ENCODE peak calls at places on chromosome 6, in five cellular contexts. F is HEK293T, R is HepG2, C is K562, N is SK-N-SH. Y is an unnamed sample.

GRCh38 chr6:27890351-27891299 is 21.6 kb downstream of the OR2B2 start:
- DNase-seq in F (peak; percentile 18), R (no peak), C (peak; percentile 73), N (peak; percentile 75), Y (peak; percentile 100)

GRCh38 chr6:108781419-108782110 is 66.7 kb upstream of the ARMC2 start:
- DNase-seq in F (no peak), R (no peak), C (no peak), N (no peak), Y (no peak)

GRCh38 chr6:34276881-34277762 is 28.3 kb upstream of the SMIM29 start:
- DNase-seq in F (no peak), R (peak; percentile 85), C (no peak), N (no peak), Y (no peak)

GRCh38 chr6:41732601-41733348 is 2.6 kb downstream of the TFEB start:
- DNase-seq in F (no peak), R (no peak), C (no peak), N (no peak), Y (peak; percentile 62)

GRCh38 chr6:41027251-41027650 is 11.8 kb downstream of the UNC5CL start:
- DNase-seq in F (no peak), R (no peak), C (no peak), N (no peak), Y (no peak)

GRCh38 chr6:211856-212497 is 80.3 kb upstream of the DUSP22 start:
- DNase-seq in F (no peak), R (no peak), C (no peak), N (no peak), Y (no peak)

GRCh38 chr6:13787146-13787545 is 27.2 kb downstream of the MCUR1 start:
- DNase-seq in F (no peak), R (no peak), C (no peak), N (no peak), Y (no peak)

GRCh38 chr6:130054725-130055124 is 36.3 kb downstream of the L3MBTL3 start:
- DNase-seq in F (no peak), R (no peak), C (no peak), N (no peak), Y (no peak)

GRCh38 chr6:150641398-150642139 is 41.9 kb downstream of the PLEKHG1 start:
- DNase-seq in F (no peak), R (no peak), C (no peak), N (no peak), Y (no peak)

GRCh38 chr6:28769626-28770402 is 154.0 kb downstream of the TRIM27 start:
- DNase-seq in F (no peak), R (no peak), C (peak; percentile 61), N (no peak), Y (no peak)

GRCh38 chr6:30915591-30915946 is 1.5 kb downstream of the VARS2 start:
- DNase-seq in F (peak; percentile 71), R (peak; percentile 76), C (peak; percentile 70), N (peak; percentile 74), Y (no peak)

GRCh38 chr6:71190809-71191208 is 97.8 kb upstream of the OGFRL1 start:
- DNase-seq in F (no peak), R (peak; percentile 11), C (no peak), N (peak; percentile 10), Y (no peak)

GRCh38 chr6:98716341-98716740 is 118.0 kb upstream of the POU3F2 start:
- DNase-seq in F (peak; percentile 12), R (peak; percentile 1), C (no peak), N (no peak), Y (no peak)

GRCh38 chr6:135358251-135358821 is 139.2 kb downstream of the AHI1 start:
- DNase-seq in F (no peak), R (no peak), C (no peak), N (no peak), Y (no peak)

GRCh38 chr6:77383026-77383425 is 80.3 kb downstream of the HTR1B start:
- DNase-seq in F (no peak), R (no peak), C (no peak), N (no peak), Y (no peak)

GRCh38 chr6:73234732-73235131 is 9.4 kb upstream of the KHDC1L start:
- DNase-seq in F (no peak), R (no peak), C (no peak), N (no peak), Y (no peak)

GRCh38 chr6:13216236-13216933 is 112.0 kb downstream of the TBC1D7 start:
- DNase-seq in F (no peak), R (no peak), C (no peak), N (no peak), Y (no peak)

GRCh38 chr6:52570291-52570700 is 6.6 kb downstream of the TRAM2 start:
- DNase-seq in F (no peak), R (no peak), C (no peak), N (no peak), Y (no peak)

GRCh38 chr6:32852018-32852843 is 1.3 kb downstream of the TAP1 start:
- DNase-seq in F (no peak), R (no peak), C (no peak), N (no peak), Y (no peak)

GRCh38 chr6:106094261-106094963 is 8.3 kb downstream of the PRDM1 start:
- DNase-seq in F (no peak), R (no peak), C (no peak), N (no peak), Y (no peak)

GRCh38 chr6:166032366-166033171 is 135.1 kb downstream of the TBXT start:
- DNase-seq in F (peak; percentile 36), R (no peak), C (no peak), N (peak; percentile 30), Y (no peak)

DNA sequence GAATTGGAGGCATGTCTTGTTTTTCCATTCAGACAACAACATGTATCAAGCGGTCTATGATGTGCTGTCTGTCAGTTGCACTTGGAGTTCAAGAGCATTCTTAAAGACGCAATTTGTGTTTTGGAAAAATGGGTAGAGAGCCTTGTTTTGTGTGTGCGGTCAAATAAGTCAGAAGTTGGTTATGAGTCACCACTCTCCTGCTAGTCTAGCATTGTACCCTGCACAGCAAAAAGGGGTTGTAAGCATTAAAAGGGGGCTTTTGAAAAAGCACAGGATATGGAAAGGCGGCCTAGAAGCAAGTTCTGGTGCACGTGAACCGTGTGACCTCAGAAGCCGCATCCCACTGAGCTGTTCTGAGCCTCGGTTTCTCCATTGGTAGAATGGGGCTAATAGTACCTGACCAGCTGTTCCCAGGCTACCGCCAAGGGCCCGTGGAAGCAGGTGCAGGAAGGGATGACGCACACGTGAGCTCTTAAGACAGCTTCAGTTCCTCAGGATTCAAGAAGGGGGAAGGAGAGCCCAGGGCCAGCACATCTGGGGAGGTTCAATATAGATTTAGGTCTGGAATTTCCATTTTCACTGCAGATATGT is 61.6 kb upstream of the SNX9 start:
- DNase-seq in F (no peak), R (no peak), C (no peak), N (no peak), Y (peak; percentile 90)
- TF ChIP-seq FOXM1 in F (no peak), R (no peak), C (no peak), N (no peak), Y (peak; percentile 60)

DNA sequence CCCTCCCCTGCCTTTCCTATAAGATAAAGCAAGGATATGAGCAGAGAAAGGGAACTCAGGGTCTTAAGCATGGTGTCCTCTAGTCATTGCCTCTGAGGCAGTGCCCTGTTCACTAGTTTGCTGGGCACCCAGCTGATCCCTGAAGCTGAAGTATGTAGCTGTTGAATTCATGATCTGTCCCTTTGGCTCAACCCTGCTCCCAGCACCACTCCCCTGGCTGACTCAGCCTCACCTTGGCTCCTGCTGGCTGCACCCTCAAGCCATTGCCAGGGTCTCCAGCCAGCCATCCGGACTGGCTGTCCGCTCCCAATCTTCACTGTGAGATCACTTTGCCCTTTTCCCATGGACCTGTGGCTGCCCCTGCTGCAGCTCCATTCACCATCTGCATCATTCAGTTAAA is 25.9 kb upstream of the UST start:
- DNase-seq in F (no peak), R (no peak), C (no peak), N (no peak), Y (no peak)
- TF ChIP-seq FOXM1 in F (no peak), R (no peak), C (no peak), N (no peak), Y (no peak)

GRCh38 chr6:126444874-126445273 is 105.0 kb downstream of the CENPW start:
- DNase-seq in F (no peak), R (no peak), C (no peak), N (no peak), Y (no peak)
- TF ChIP-seq FOXM1 in F (no peak), R (no peak), C (no peak), N (no peak), Y (no peak)

GRCh38 chr6:5541751-5542432 is 280.6 kb downstream of the FARS2 start:
- DNase-seq in F (no peak), R (no peak), C (no peak), N (no peak), Y (no peak)
- TF ChIP-seq FOXM1 in F (no peak), R (no peak), C (no peak), N (no peak), Y (no peak)

GRCh38 chr6:147142684-147143245 is 61.5 kb upstream of the STXBP5 start:
- DNase-seq in F (no peak), R (no peak), C (no peak), N (no peak), Y (no peak)
- TF ChIP-seq FOXM1 in F (no peak), R (no peak), C (no peak), N (no peak), Y (no peak)

GRCh38 chr6:21883929-21884328 is 290.4 kb downstream of the SOX4 start:
- DNase-seq in F (no peak), R (no peak), C (no peak), N (no peak), Y (no peak)

GRCh38 chr6:21887301-21888185 is 294.0 kb downstream of the SOX4 start:
- DNase-seq in F (no peak), R (peak; percentile 7), C (no peak), N (no peak), Y (no peak)

GRCh38 chr6:21885101-21885500 is 291.6 kb downstream of the SOX4 start:
- DNase-seq in F (no peak), R (no peak), C (no peak), N (no peak), Y (no peak)

GRCh38 chr6:21886601-21887091 is 293.1 kb downstream of the SOX4 start:
- DNase-seq in F (no peak), R (no peak), C (no peak), N (no peak), Y (no peak)

DNA sequence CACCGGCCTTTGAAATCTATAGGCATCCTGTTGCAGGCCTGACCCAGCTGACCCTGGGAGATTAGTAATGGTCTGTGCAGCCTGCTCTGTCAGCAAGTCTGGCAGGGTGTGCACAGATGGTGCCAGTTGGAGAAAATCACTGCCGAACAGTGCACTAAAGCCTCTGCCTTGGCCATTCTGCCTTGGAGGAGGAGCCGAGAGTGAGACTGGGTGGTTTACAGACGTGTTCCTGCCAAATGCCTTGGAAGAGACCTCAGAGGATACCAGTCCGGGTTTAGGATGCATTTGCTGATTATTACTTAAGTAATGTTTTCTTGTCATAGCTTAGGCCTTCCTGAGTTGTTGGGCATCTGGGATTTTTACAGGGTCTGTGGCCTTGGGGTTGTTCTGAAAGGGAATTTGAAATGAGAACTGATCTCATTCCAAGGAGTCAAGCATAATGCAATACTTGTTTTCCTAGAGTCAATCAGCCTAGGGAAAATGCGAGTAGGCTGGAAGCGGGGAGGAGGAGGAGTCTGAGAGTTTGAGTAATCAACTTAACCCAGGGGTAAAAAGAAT is 292.1 kb downstream of the SOX4 start:
- DNase-seq in F (no peak), R (no peak), C (no peak), N (peak; percentile 55), Y (no peak)
- TF ChIP-seq FOXM1 in F (no peak), R (no peak), C (no peak), N (no peak), Y (no peak)

GRCh38 chr6:10300071-10300470 is 114.8 kb downstream of the TFAP2A start:
- DNase-seq in F (no peak), R (no peak), C (no peak), N (no peak), Y (no peak)
- TF ChIP-seq FOXM1 in F (no peak), R (no peak), C (no peak), N (no peak), Y (no peak)

GRCh38 chr6:128531696-128532095 is 11.3 kb upstream of the PTPRK start:
- DNase-seq in F (no peak), R (no peak), C (no peak), N (no peak), Y (no peak)
- TF ChIP-seq FOXM1 in F (no peak), R (no peak), C (no peak), N (no peak), Y (no peak)